ENCODE peak calls at places on chromosomes 13 and 19, in four cellular contexts. B is OCI-LY7, S is A549, I is AG09309. Y is an unnamed sample.

GRCh38 chr13:114007566-114007965 is 33.7 kb upstream of the C13orf46 start:
- DNase-seq in S (no peak), I (no peak), B (no peak), Y (no peak)

GRCh38 chr19:55390461-55390880 is 4.7 kb downstream of the RPL28 start:
- DNase-seq in S (no peak), I (no peak), B (no peak), Y (no peak)

GRCh38 chr13:113589251-113589960 is 4.9 kb downstream of the TFDP1 start:
- DNase-seq in B (no peak), I (no peak), S (no peak), Y (no peak)

GRCh38 chr13:59391696-59392095 is 772.0 kb downstream of the DIAPH3 start:
- DNase-seq in I (peak), B (peak), S (peak), Y (peak)

GRCh38 chr19:40467007-40467565 is 285 bp downstream of the SPTBN4 start:
- DNase-seq in S (no peak), B (no peak), I (no peak), Y (no peak)

GRCh38 chr19:38663156-38663651 is 15.8 kb downstream of the ACTN4 start:
- DNase-seq in B (no peak), I (no peak), S (no peak), Y (no peak)

GRCh38 chr19:46634656-46635218 is 1.3 kb downstream of the GNG8 start:
- DNase-seq in I (no peak), S (no peak), B (no peak), Y (no peak)

GRCh38 chr13:101941095-101941777 is 460.6 kb downstream of the FGF14 start:
- DNase-seq in B (no peak), I (no peak), S (peak), Y (no peak)

GRCh38 chr19:33332248-33332647 is 29.9 kb upstream of the CEBPA start:
- DNase-seq in B (no peak), S (no peak), I (no peak), Y (no peak)

GRCh38 chr13:110516500-110516899 is 45.0 kb downstream of the RAB20 start:
- DNase-seq in I (no peak), B (no peak), S (no peak), Y (no peak)

GRCh38 chr19:16571283-16571682 is 932 bp downstream of the SLC35E1 start:
- DNase-seq in S (no peak), I (no peak), B (peak), Y (no peak)

GRCh38 chr13:98999635-98999952 is 21.7 kb upstream of the DOCK9 start:
- DNase-seq in B (no peak), S (no peak), I (no peak), Y (no peak)

GRCh38 chr13:36151591-36151990 is 20.4 kb upstream of the DCLK1 start:
- DNase-seq in I (no peak), S (no peak), B (no peak), Y (no peak)

GRCh38 chr19:18119243-18120105 is 21.9 kb downstream of the MAST3 start:
- DNase-seq in B (peak), S (no peak), I (no peak), Y (no peak)

GRCh38 chr19:51179297-51179696 is 37.2 kb downstream of the SIGLEC7 start:
- DNase-seq in B (no peak), I (no peak), S (no peak), Y (no peak)

GRCh38 chr13:67803118-67803517 is 573.0 kb upstream of the PCDH9 start:
- DNase-seq in S (no peak), B (no peak), I (no peak), Y (no peak)

GRCh38 chr19:40740747-40741146 is 9.5 kb downstream of the ACTMAP start:
- DNase-seq in I (peak), B (no peak), S (no peak), Y (no peak)

GRCh38 chr13:68439821-68440220 is 1209.7 kb upstream of the PCDH9 start:
- DNase-seq in S (peak), B (no peak), I (no peak), Y (no peak)

GRCh38 chr13:52737900-52738299 is 1.7 kb downstream of the CNMD start:
- DNase-seq in B (no peak), I (no peak), S (no peak), Y (no peak)

GRCh38 chr19:12936582-12936981 is 1.8 kb upstream of the CALR start:
- DNase-seq in B (peak), I (no peak), S (no peak), Y (no peak)

GRCh38 chr13:42041684-42042035 is 6.8 kb upstream of the DGKH start:
- DNase-seq in I (no peak), S (peak), B (peak), Y (no peak)

GRCh38 chr13:44307255-44307654 is 66.4 kb upstream of the SERP2 start:
- DNase-seq in S (peak), B (no peak), I (no peak), Y (no peak)

GRCh38 chr19:54725321-54725720 is 1.1 kb downstream of the KIR3DL3 start:
- DNase-seq in S (no peak), I (no peak), B (no peak), Y (no peak)

GRCh38 chr19:57302727-57303401 is 17.4 kb upstream of the ZNF543 start:
- DNase-seq in I (no peak), S (no peak), B (no peak), Y (no peak)

GRCh38 chr13:93147946-93148345 is 78.7 kb upstream of the GPC6 start:
- DNase-seq in B (no peak), S (no peak), I (no peak), Y (no peak)

GRCh38 chr13:36789061-36789460 is 30.0 kb upstream of the RFXAP start:
- DNase-seq in B (no peak), S (no peak), I (no peak), Y (no peak)

DNA sequence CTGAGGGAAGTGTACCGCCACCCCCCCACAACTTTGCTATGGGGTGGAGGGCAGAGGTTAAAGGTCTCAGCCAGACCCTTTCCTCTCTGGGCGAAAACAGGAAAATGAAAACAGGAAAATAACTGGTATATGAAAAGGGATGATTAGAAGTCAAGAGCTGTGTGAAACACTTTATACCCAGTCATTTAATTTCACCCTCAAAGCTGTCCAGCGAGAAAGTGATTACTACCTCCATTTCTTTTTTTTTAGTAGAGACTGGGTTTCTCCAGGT is 575 bp upstream of the PHLDB3 start:
- DNase-seq in I (no peak), S (no peak), B (no peak), Y (no peak)
- H3K4me3 ChIP-seq in I (no peak), S (peak), B (peak), Y (no peak)

GRCh38 chr19:3975637-3976087 is 4.8 kb upstream of the DAPK3 start:
- DNase-seq in S (no peak), I (no peak), B (no peak), Y (no peak)
- TF ChIP-seq CTCF in S (no peak), I (no peak), B (no peak), Y (no peak)

DNA sequence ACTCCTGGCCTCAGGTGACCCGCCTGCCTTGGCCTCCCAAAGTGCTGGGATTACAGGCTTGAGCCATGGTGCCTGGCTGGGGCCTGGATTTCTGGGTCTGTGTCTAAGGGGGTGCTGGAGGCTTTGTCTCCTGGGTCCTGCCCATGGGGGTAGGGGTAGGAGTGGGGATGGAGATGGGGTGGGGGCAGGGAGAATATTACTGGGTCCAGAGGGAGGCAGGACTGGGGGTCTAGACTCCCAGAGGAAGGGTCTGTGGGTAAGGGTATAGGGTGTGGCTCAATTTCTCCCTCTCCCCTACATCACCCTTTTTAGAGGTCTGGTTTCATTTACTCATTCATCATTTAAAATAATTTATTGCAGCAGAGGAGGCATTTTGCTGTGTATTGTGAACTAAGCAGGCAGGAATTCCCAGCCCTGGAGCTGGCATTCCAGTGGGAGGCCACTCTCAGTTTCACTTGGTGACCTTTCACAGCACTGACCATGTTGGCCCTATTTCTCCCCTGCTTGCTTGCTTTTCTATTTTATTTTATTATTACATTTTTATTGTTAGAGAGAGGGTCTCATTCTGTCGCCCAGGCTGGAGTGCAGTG is 810 bp upstream of the NFKBID start:
- DNase-seq in S (no peak), I (no peak), B (no peak), Y (no peak)
- H3K4me3 ChIP-seq in S (peak), I (peak), B (peak), Y (peak)

DNA sequence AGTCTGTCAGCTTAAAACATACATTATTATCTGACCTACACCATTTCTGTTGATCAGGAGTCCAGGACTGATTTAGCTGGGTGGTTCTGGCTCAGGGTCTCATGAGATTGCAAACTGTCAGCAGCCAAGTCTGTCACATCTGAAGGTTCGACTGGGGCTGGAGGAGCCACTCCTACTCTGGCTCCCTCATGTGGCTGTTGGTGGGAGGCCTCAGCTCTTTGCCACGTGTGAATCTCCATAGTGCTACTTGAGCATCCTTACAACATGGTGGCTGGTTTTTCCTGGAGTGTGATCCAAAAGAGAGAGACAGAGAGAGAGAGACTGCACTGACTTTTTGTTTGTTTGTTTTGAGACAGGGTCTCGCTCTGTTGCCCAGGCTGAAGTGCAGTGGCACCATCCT is 63.6 kb upstream of the NFIC start:
- DNase-seq in B (peak), S (peak), I (no peak), Y (no peak)
- TF ChIP-seq CTCF in B (peak), S (no peak), I (peak), Y (peak)

DNA sequence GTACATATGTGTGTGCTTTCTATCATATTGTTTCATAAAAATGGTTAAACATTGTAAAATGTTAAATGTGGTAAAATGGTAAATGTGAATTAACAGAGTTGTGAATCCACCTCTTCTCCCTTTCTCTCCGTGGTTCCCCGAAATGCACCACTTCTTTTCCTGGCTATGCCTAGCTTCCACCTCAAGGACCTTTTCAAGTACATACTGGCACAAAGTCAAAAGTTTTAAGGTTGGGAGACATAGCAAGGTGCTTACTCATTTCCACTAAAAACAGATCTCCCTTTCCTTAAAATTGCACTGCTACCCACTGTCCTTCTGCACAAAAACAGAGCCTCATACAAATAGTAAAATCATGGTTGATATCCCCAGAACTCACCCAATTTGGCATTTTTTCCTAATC is 558.2 kb downstream of the SLITRK6 start:
- DNase-seq in I (no peak), S (no peak), B (no peak), Y (no peak)
- H3K4me3 ChIP-seq in I (no peak), S (no peak), B (no peak), Y (no peak)

GRCh38 chr19:27741236-27741635 is 1471.7 kb downstream of the UQCRFS1 start:
- DNase-seq in I (no peak), B (no peak), S (no peak), Y (no peak)

GRCh38 chr19:27740396-27740795 is 1472.6 kb downstream of the UQCRFS1 start:
- DNase-seq in I (no peak), S (no peak), B (no peak), Y (no peak)

GRCh38 chr19:27736225-27736624 is 1476.7 kb downstream of the UQCRFS1 start:
- DNase-seq in I (no peak), B (no peak), S (no peak), Y (no peak)

GRCh38 chr19:27742041-27742440 is 1470.9 kb downstream of the UQCRFS1 start:
- DNase-seq in B (no peak), I (no peak), S (no peak), Y (no peak)

GRCh38 chr19:27738569-27739193 is 1474.3 kb downstream of the UQCRFS1 start:
- DNase-seq in S (no peak), B (no peak), I (no peak), Y (no peak)
- TF ChIP-seq CTCF in S (no peak), B (no peak), I (no peak), Y (no peak)

DNA sequence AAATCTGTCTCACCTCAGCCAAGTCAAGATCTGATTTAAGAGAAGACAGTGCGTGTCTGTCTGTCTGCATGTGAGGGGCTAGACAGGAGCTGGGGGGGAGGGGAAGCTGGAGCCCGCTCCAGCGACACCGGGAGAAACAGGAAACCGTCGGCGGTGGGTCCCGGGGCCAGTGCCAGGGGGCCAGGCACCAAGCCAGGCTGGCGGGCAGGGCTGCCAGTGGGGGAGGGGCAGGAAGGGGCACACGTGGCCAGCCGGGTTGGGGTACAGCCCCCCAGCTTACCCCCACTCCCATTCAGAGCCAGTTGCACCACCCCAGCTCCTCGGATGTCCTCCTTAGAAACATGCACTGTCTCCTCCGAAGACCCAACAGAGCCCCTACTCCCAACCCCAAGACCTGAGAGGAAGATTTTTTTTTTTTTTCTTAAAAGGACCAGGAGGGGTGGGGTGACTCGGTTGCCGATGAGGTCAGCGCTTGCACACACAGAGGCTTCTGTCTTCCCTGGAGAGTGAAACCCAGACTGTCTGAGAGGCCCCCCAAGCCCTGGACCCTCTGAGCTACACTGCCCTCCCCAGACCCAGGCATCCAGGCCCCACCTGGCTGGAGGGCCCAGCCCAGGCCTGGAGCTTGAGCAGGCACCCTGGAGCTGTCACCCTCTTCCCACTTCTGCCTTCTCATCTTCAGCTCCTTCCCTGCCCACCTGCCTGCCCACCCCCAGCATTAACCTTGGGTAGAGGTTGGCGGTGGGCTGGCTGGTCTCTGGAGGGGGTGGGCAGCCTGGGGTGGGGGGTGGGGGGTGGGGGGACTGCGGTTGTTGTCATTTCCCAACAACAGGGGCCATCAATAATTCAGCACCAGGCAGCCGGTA is 4.0 kb downstream of the ERF start:
- DNase-seq in B (no peak), S (no peak), I (no peak), Y (no peak)
- H3K4me3 ChIP-seq in B (no peak), S (peak), I (peak), Y (peak)

Y was measured in epithelial cell of proximal tubule.